ENCODE peak calls at places on chromosomes 16 and 17, in five cellular contexts. N is AML-193, F is activated T-helper 1 cell treated with Interleukin-2 at 50 U/mL for 16 hours, Q is activated gamma-delta T cell treated with Interleukin-2 at 50 U/mL for 16 hours, O is nucleus accumbens. B is an unnamed sample.

GRCh38 chr17:59558953-59559352 is 6.5 kb upstream of the DHX40 start:
- DNase-seq in N (peak), F (no peak), Q (no peak), O (no peak), B (no peak)

GRCh38 chr17:55728833-55729232 is 6.2 kb upstream of the TMEM100 start:
- DNase-seq in N (no peak), F (no peak), Q (no peak), O (no peak), B (no peak)

GRCh38 chr17:75878174-75878998 is at the start of gene TRIM47:
- DNase-seq in N (no peak), F (no peak), Q (no peak), O (peak), B (no peak)

GRCh38 chr17:66343531-66344078 is 41.2 kb downstream of the PRKCA start:
- DNase-seq in N (peak), F (no peak), Q (no peak), O (no peak), B (no peak)

GRCh38 chr17:37708616-37709212 is 36.1 kb downstream of the HNF1B start:
- DNase-seq in N (no peak), F (no peak), Q (no peak), O (no peak), B (no peak)

GRCh38 chr16:65769055-65769465 is 597.4 kb upstream of the CDH5 start:
- DNase-seq in N (no peak), F (no peak), Q (no peak), O (no peak), B (no peak)

GRCh38 chr17:56319531-56319930 is 166.3 kb downstream of the ANKFN1 start:
- DNase-seq in N (peak), F (no peak), Q (no peak), O (no peak), B (no peak)

GRCh38 chr17:27870345-27870744 is 22.8 kb downstream of the LYRM9 start:
- DNase-seq in N (no peak), F (no peak), Q (no peak), O (no peak), B (no peak)

GRCh38 chr17:18860161-18860972 is 2.4 kb downstream of the PRPSAP2 start:
- DNase-seq in N (peak), F (no peak), Q (no peak), O (no peak), B (no peak)

GRCh38 chr17:77196251-77196650 is 55.5 kb downstream of the SEC14L1 start:
- DNase-seq in N (no peak), F (no peak), Q (no peak), O (no peak), B (no peak)

GRCh38 chr16:74438492-74438979 is 17.3 kb upstream of the CLEC18B start:
- DNase-seq in N (no peak), F (no peak), Q (no peak), O (no peak), B (no peak)

GRCh38 chr17:76585048-76585648 is 512 bp downstream of the ST6GALNAC2 start:
- DNase-seq in N (no peak), F (no peak), Q (no peak), O (no peak), B (no peak)

GRCh38 chr17:9401434-9401833 is 174.2 kb downstream of the STX8 start:
- DNase-seq in N (no peak), F (no peak), Q (no peak), O (no peak), B (no peak)

GRCh38 chr17:80992077-80992947 is 671 bp downstream of the CHMP6 start:
- DNase-seq in N (no peak), F (no peak), Q (no peak), O (no peak), B (no peak)

GRCh38 chr17:62064791-62065563 is at the start of gene MED13:
- DNase-seq in N (no peak), F (peak), Q (peak), O (peak), B (peak)

GRCh38 chr17:16449121-16449570 is 33.8 kb downstream of the TRPV2 start:
- DNase-seq in N (no peak), F (no peak), Q (no peak), O (no peak), B (no peak)

GRCh38 chr16:58379736-58380135 is 12.5 kb upstream of the GINS3 start:
- DNase-seq in N (no peak), F (no peak), Q (no peak), O (no peak), B (no peak)

GRCh38 chr17:13086142-13086769 is 68.4 kb upstream of the ELAC2 start:
- DNase-seq in N (no peak), F (no peak), Q (no peak), O (no peak), B (no peak)

GRCh38 chr17:30332057-30332542 is 1.8 kb downstream of the TMIGD1 start:
- DNase-seq in N (peak), F (peak), Q (peak), O (no peak), B (peak)

GRCh38 chr16:50038756-50039529 is 13.9 kb downstream of the CNEP1R1 start:
- DNase-seq in N (peak), F (no peak), Q (no peak), O (no peak), B (no peak)

GRCh38 chr17:75823257-75824041 is 20.8 kb downstream of the UNC13D start:
- DNase-seq in N (no peak), F (no peak), Q (no peak), O (no peak), B (no peak)

GRCh38 chr16:7051586-7052349 is 280.9 kb upstream of the RBFOX1 start:
- DNase-seq in N (no peak), F (no peak), Q (no peak), O (no peak), B (no peak)

GRCh38 chr17:28720247-28720996 is 637 bp downstream of the RPL23A start:
- DNase-seq in N (peak), F (no peak), Q (no peak), O (no peak), B (no peak)